ENCODE peak calls at places on chromosomes 4 and X, in ten cellular contexts. G is psoas muscle, Q is left ventricle myocardium inferior, K is PC-3, B is A549, U is tibial artery, E is lung, H is endothelial cell of umbilical vein, O is upper lobe of right lung, R is tibial nerve. L is an unnamed sample.

GRCh38 chrX:32572644-32573043 is 638.7 kb downstream of the DMD start:
- DNase-seq in G (no peak), Q (no peak), K (no peak), B (no peak), U (no peak), E (no peak), H (no peak), O (no peak), R (no peak), L (no peak)

GRCh38 chr4:161762796-161763195 is 401.0 kb downstream of the FSTL5 start:
- DNase-seq in G (no peak), Q (no peak), K (peak; percentile 63), B (peak; percentile 6), U (no peak), E (no peak), H (peak; percentile 69), O (no peak), R (no peak), L (no peak)

GRCh38 chrX:18973527-18974192 is 10.3 kb downstream of the PHKA2 start:
- DNase-seq in G (no peak), Q (no peak), K (peak; percentile 16), B (no peak), U (no peak), E (no peak), H (no peak), O (no peak), R (no peak), L (no peak)

GRCh38 chr4:36243355-36244256 is 708 bp downstream of the ARAP2 start:
- DNase-seq in G (peak; percentile 36), Q (peak; percentile 59), K (peak; percentile 47), B (peak; percentile 3), U (no peak), E (peak; percentile 64), H (no peak), O (peak; percentile 85), R (no peak), L (no peak)

GRCh38 chr4:155085843-155086530 is 122.4 kb upstream of the NPY2R start:
- DNase-seq in G (no peak), Q (no peak), K (peak; percentile 66), B (peak; percentile 9), U (no peak), E (no peak), H (peak; percentile 89), O (no peak), R (no peak), L (no peak)

GRCh38 chr4:42282081-42282901 is 115.0 kb upstream of the SHISA3 start:
- DNase-seq in G (no peak), Q (peak; percentile 29), K (peak; percentile 89), B (peak; percentile 63), U (peak; percentile 52), E (no peak), H (peak; percentile 71), O (no peak), R (peak; percentile 51), L (peak; percentile 12)

GRCh38 chr4:89069481-89069880 is 12.5 kb upstream of the FAM13A start:
- DNase-seq in G (no peak), Q (no peak), K (no peak), B (no peak), U (no peak), E (no peak), H (no peak), O (no peak), R (no peak), L (no peak)

GRCh38 chr4:115152081-115152480 is 38.7 kb upstream of the NDST4 start:
- DNase-seq in G (no peak), Q (no peak), K (no peak), B (no peak), U (no peak), E (no peak), H (no peak), O (no peak), R (no peak), L (no peak)

GRCh38 chr4:158810487-158811215 is 41.8 kb downstream of the FNIP2 start:
- DNase-seq in G (peak; percentile 63), Q (peak; percentile 35), K (peak; percentile 92), B (peak; percentile 36), U (peak; percentile 88), E (peak; percentile 41), H (peak; percentile 95), O (no peak), R (no peak), L (no peak)

GRCh38 chrX:50691820-50692219 is 122.2 kb downstream of the SHROOM4 start:
- DNase-seq in G (no peak), Q (no peak), K (peak; percentile 75), B (peak; percentile 44), U (no peak), E (no peak), H (peak; percentile 43), O (no peak), R (no peak), L (no peak)

GRCh38 chrX:100979881-100980607 is 10.5 kb downstream of the ARL13A start:
- DNase-seq in G (no peak), Q (no peak), K (peak; percentile 83), B (peak; percentile 8), U (no peak), E (no peak), H (no peak), O (no peak), R (no peak), L (no peak)

GRCh38 chr4:184816962-184817361 is 8.8 kb downstream of the ACSL1 start:
- DNase-seq in G (no peak), Q (no peak), K (no peak), B (no peak), U (no peak), E (no peak), H (no peak), O (no peak), R (no peak), L (no peak)

GRCh38 chr4:185167205-185167604 is 24.1 kb downstream of the SLC25A4 start:
- DNase-seq in G (no peak), Q (no peak), K (no peak), B (no peak), U (no peak), E (no peak), H (no peak), O (no peak), R (no peak), L (no peak)

GRCh38 chr4:40261246-40262078 is 64.6 kb downstream of the RHOH start:
- DNase-seq in G (no peak), Q (no peak), K (no peak), B (no peak), U (no peak), E (no peak), H (no peak), O (no peak), R (no peak), L (no peak)

GRCh38 chrX:123223409-123223808 is 39.3 kb downstream of the GRIA3 start:
- DNase-seq in G (no peak), Q (no peak), K (no peak), B (no peak), U (no peak), E (no peak), H (no peak), O (no peak), R (no peak), L (no peak)

GRCh38 chr4:71697031-71697430 is 86.8 kb downstream of the GC start:
- DNase-seq in G (no peak), Q (no peak), K (no peak), B (no peak), U (no peak), E (no peak), H (no peak), O (no peak), R (no peak), L (no peak)

GRCh38 chr4:13386405-13387107 is 97.6 kb downstream of the RAB28 start:
- DNase-seq in G (no peak), Q (no peak), K (no peak), B (no peak), U (no peak), E (no peak), H (no peak), O (no peak), R (no peak), L (no peak)

GRCh38 chr4:92270908-92271307 is 32.9 kb upstream of the GRID2 start:
- DNase-seq in G (no peak), Q (no peak), K (peak; percentile 4), B (peak; percentile 0), U (no peak), E (no peak), H (no peak), O (no peak), R (no peak), L (no peak)
- TF ChIP-seq CTCF in G (no peak), Q (peak; percentile 34), K (peak; percentile 36), B (no peak), U (no peak), E (no peak), H (no peak), O (no peak), R (no peak), L (no peak)

DNA sequence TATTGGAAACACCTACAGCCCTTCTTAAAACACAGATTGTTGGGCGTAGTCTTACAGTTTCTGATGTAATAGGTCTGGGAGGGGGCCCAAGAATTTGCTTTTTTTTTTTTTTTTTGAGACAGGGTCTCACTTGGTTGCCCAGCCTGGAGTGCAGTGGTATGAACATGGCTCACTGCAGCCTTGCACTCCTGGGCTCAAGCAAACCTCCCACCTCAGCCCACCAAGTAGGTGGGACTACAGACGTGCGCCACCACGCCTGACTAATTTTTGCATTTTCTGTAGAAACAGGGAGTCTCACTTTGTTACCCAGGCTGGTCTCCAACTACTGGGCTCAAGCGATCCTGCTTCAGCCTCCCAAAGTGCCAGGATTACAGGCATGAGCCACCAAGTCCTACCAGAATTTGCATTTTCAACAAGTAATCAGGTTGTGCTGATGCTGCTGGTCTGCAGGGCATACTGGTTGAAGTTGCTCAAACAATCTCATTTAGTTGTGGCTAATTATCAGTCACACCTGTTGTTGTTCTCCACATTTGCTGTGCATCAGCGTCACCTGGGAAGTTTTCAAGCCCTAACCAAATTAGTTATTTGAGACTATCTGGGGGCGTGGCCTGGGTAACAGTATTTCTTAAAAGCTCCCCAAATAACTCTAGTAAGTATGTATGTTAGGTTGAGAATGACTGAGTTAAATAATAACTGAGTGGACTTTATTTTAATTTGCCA is 13.9 kb downstream of the TMEM154 start:
- DNase-seq in G (no peak), Q (no peak), K (no peak), B (no peak), U (no peak), E (no peak), H (no peak), O (no peak), R (no peak), L (no peak)
- H3K4me3 ChIP-seq in G (no peak overlapping the region), Q (no peak overlapping the region), K (no peak overlapping the region), B (no peak overlapping the region), U (no peak overlapping the region), E (no peak overlapping the region), H (no peak overlapping the region), O (no peak overlapping the region), R (no peak overlapping the region), L (no peak overlapping the region)

DNA sequence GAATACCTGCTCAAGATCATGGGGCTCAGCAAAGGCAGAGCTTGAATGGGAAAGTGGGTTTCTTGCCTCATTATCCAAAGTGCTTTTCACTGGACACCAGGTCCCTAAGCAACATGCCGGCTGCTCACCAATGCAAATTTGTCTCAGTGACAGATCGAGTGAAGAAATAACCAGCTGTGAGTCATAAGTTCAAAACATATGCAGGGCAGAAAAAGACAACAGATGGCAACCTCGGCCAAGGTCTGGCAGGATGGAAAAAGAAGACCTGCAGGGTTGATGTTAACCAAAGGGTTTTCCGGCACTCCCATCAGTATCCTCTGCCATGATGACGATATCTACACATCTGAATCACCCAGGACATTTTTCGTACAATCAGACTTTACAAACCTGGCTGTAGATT is 124.1 kb downstream of the AFAP1 start:
- DNase-seq in G (no peak), Q (no peak), K (no peak), B (peak; percentile 30), U (no peak), E (no peak), H (no peak), O (no peak), R (no peak), L (no peak)
- H3K4me1 ChIP-seq in G (peaks cover 15% of the 10 kb centered on the region), Q (peaks cover 47% of the 10 kb centered on the region), K (no peaks in the 10 kb centered on the region), B (peaks cover 81% of the 10 kb centered on the region), U (no peaks in the 10 kb centered on the region), E (peaks cover 9% of the 10 kb centered on the region), H (peaks cover 11% of the 10 kb centered on the region), O (peaks cover 19% of the 10 kb centered on the region), R (no peaks in the 10 kb centered on the region), L (no peaks in the 10 kb centered on the region)

GRCh38 chrX:22666441-22666840 is 333.3 kb upstream of the DDX53 start:
- DNase-seq in G (no peak), Q (no peak), K (peak; percentile 25), B (peak; percentile 40), U (no peak), E (no peak), H (peak; percentile 14), O (no peak), R (no peak), L (no peak)
- TF ChIP-seq CTCF in G (no peak), Q (no peak), K (peak; percentile 39), B (no peak), U (no peak), E (no peak), H (no peak), O (no peak), R (no peak), L (no peak)

L was measured in CD8-positive, alpha-beta T cell.